ENCODE peak calls at places on chromosomes 6 and 20, in six cellular contexts. U, Z, L, R, Y and J are unnamed samples. For H3K4me1, the result is how much of the 10 kb centered on the place peaks cover.

GRCh38 chr6:98335594-98335993 is 498.8 kb upstream of the POU3F2 start:
- DNase-seq in U (no peak), R (no peak), Z (no peak), L (peak), Y (no peak), J (no peak)

GRCh38 chr20:11807070-11807741 is 110.5 kb upstream of the BTBD3 start:
- DNase-seq in U (no peak), L (no peak), R (no peak), Z (no peak), Y (peak), J (no peak)

GRCh38 chr6:149480502-149481280 is 4.1 kb downstream of the ZC3H12D start:
- DNase-seq in R (no peak), U (no peak), L (no peak), Z (no peak), Y (no peak), J (peak)

GRCh38 chr6:149082320-149082719 is 235.2 kb upstream of the TAB2 start:
- DNase-seq in Y (peak), U (peak), Z (peak), R (peak), L (peak), J (peak)

GRCh38 chr6:147371325-147371724 is 137.2 kb upstream of the SAMD5 start:
- DNase-seq in Y (no peak), U (no peak), L (no peak), R (no peak), Z (no peak), J (no peak)

GRCh38 chr6:116410945-116411623 is 40.3 kb downstream of the DSE start:
- DNase-seq in R (no peak), Z (no peak), L (no peak), U (no peak), Y (peak), J (no peak)

GRCh38 chr6:12132351-12133222 is 120.5 kb downstream of the HIVEP1 start:
- DNase-seq in R (no peak), L (no peak), U (no peak), Z (no peak), Y (peak), J (no peak)

GRCh38 chr6:168182908-168183612 is 104.0 kb upstream of the FRMD1 start:
- DNase-seq in Z (peak), U (peak), L (no peak), Y (no peak), R (no peak), J (no peak)

GRCh38 chr6:95593025-95593424 is 15.7 kb downstream of the MANEA start:
- DNase-seq in U (no peak), L (no peak), Z (no peak), R (no peak), Y (no peak), J (no peak)

GRCh38 chr6:137188855-137189254 is 15.4 kb upstream of the IL22RA2 start:
- DNase-seq in R (peak), Y (peak), U (no peak), Z (no peak), L (peak), J (no peak)

GRCh38 chr6:74091133-74091793 is 395.3 kb downstream of the CD109 start:
- DNase-seq in L (peak), U (peak), Z (no peak), Y (peak), R (peak), J (peak)

GRCh38 chr6:145529582-145529981 is 205.7 kb downstream of the EPM2A start:
- DNase-seq in Y (no peak), Z (no peak), U (no peak), L (no peak), R (no peak), J (no peak)

GRCh38 chr6:157323114-157323923 is at the start of gene TMEM242:
- DNase-seq in R (peak), Y (peak), U (peak), L (peak), Z (peak), J (peak)

GRCh38 chr20:47789081-47789998 is 4.1 kb upstream of the SULF2 start:
- DNase-seq in R (no peak), U (no peak), Y (peak), Z (no peak), L (no peak), J (no peak)
- H3K4me1 ChIP-seq in R (under half), U (under half), Y (under half), Z (under half), L (under half), J (under half)

GRCh38 chr6:52557389-52558265 is 19.2 kb downstream of the TRAM2 start:
- DNase-seq in Y (peak), R (no peak), U (no peak), Z (peak), L (peak), J (no peak)
- H3K4me1 ChIP-seq in Y (half or more), R (under half), U (under half), Z (under half), L (under half), J (under half)

DNA sequence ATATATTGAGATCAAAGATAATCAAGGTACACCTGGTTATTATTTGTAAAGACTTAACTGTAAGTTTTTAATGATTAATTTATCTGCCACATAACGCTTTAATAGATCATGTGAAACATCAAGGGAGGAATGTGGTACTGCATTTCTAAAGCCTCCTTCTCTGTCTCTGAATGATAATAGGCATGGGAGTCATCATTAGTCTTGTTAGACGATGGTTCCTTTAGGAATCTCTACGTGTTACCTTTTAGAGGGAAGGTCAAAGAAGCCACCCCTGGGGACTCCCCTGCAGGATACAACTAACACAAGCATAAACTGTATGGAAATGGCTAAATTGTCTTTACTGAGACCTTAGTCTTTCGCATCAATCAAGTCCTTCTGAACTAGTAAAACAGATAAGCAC is 173.6 kb upstream of the MCHR2 start:
- DNase-seq in Z (no peak), L (peak), R (peak), U (no peak), Y (no peak), J (no peak)
- H3K4me1 ChIP-seq in Z (under half), L (under half), R (under half), U (under half), Y (under half), J (under half)

GRCh38 chr6:36683656-36684446 is 5.3 kb downstream of the CDKN1A start:
- DNase-seq in R (no peak), Z (no peak), Y (no peak), U (no peak), L (no peak), J (no peak)
- H3K4me1 ChIP-seq in R (under half), Z (under half), Y (under half), U (under half), L (under half), J (under half)

DNA sequence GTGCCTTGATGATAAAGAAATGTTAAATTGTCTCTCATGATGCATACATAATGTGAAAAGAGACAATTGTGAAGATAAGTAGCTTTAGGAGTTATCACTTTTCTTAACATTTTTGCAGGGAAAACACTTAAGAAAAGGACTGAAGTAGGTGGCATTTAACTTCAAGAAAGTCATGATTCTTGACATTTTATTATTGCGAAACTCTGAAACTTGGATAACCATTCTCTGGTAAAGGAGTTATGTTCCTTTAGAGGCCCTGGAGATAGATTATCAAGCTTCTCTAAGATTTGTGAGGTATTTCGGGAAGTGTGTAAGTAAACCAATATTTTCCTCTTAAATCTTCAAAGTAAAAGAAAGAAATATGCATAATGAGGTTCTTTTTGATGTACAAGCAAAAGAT is 38.5 kb downstream of the HTR1B start:
- DNase-seq in Z (no peak), R (no peak), U (no peak), L (no peak), Y (no peak), J (no peak)
- H3K4me1 ChIP-seq in Z (under half), R (under half), U (under half), L (under half), Y (under half), J (under half)

GRCh38 chr6:15400572-15401004 is 154.7 kb downstream of the JARID2 start:
- DNase-seq in L (peak), R (no peak), Z (no peak), Y (peak), U (peak), J (peak)

GRCh38 chr6:15403094-15403493 is 157.2 kb downstream of the JARID2 start:
- DNase-seq in U (no peak), L (no peak), R (no peak), Y (no peak), Z (no peak), J (no peak)

GRCh38 chr6:15401120-15401519 is 155.3 kb downstream of the JARID2 start:
- DNase-seq in U (no peak), L (no peak), Z (no peak), R (no peak), Y (no peak), J (no peak)

GRCh38 chr6:15401769-15402250 is 155.9 kb downstream of the JARID2 start:
- DNase-seq in Y (no peak), L (no peak), U (no peak), Z (no peak), R (no peak), J (no peak)

DNA sequence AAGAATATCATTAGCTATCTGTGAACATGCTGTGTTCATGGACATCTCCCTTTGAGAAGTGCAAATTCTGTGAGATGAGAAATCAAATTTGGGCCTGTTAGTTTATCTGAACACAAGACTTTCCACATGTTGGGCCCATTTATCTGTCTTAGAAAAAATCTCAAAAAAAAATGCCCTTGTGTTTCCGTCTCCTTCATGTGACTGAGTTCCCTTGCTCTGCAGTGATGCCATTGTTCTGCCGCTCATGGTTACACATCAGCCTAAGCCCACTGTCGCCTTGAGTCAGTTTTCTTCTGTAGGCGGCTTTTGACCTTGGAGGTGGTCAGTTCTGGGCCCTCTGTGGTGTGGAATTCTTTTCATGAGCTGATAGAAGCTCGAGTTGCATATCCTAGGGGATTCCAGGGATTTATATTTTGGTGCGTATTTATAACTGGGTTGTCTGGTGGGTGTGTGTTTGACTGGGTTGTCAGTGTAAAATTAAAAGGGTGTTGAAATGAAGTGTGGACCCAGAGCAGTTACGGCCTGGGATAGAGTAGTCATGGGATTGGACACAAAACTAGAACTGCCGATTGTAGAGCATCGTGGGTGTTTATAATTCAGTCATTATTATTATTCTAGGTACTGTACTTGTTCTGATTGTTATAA is 156.7 kb downstream of the JARID2 start:
- DNase-seq in Z (no peak), U (no peak), R (no peak), L (no peak), Y (no peak), J (no peak)
- H3K4me1 ChIP-seq in Z (under half), U (under half), R (under half), L (under half), Y (under half), J (under half)